ENCODE peak calls at places on chromosome 21, in ten cellular contexts. Z is psoas muscle, W is choroid plexus epithelial cell, F is PC-3, Q is tibial nerve, O is heart right ventricle, V is left ventricle myocardium inferior, N is cardiac fibroblast, G is foreskin fibroblast, H is HL-60. L is an unnamed sample.

GRCh38 chr21:41827951-41828883 is 50.9 kb downstream of the PRDM15 start:
- DNase-seq in N (no peak), V (no peak), Z (no peak), W (no peak), F (no peak), Q (no peak), H (no peak), O (no peak), G (no peak), L (no peak)

GRCh38 chr21:20882462-20883415 is 115.5 kb upstream of the NCAM2 start:
- DNase-seq in Z (no peak), N (peak; percentile 56), H (peak; percentile 31), V (no peak), O (no peak), Q (peak; percentile 46), G (peak; percentile 37), W (peak; percentile 71), F (peak; percentile 64), L (peak; percentile 54)

GRCh38 chr21:38175321-38175720 is 81.5 kb upstream of the KCNJ15 start:
- DNase-seq in G (no peak), O (no peak), V (no peak), F (no peak), W (no peak), H (no peak), Z (no peak), N (peak; percentile 16), Q (no peak), L (no peak)

GRCh38 chr21:46037338-46038325 is 56.1 kb downstream of the COL6A1 start:
- DNase-seq in O (no peak), W (no peak), V (no peak), Q (no peak), H (no peak), F (no peak), Z (no peak), G (no peak), N (no peak), L (no peak)

GRCh38 chr21:42834730-42835191 is 44.6 kb downstream of the WDR4 start:
- DNase-seq in V (no peak), N (no peak), W (no peak), Q (no peak), G (peak; percentile 13), H (no peak), Z (no peak), O (no peak), F (peak; percentile 10), L (no peak)

GRCh38 chr21:32457360-32457840 is 44.9 kb downstream of the EVA1C start:
- DNase-seq in N (peak; percentile 58), F (peak; percentile 67), W (peak; percentile 26), Q (peak; percentile 23), O (peak; percentile 52), H (no peak), G (peak; percentile 56), Z (peak; percentile 58), V (peak; percentile 43), L (no peak)

GRCh38 chr21:32585042-32585710 is at the start of gene TCP10L:
- DNase-seq in H (no peak), W (no peak), N (no peak), F (no peak), G (no peak), V (no peak), O (no peak), Z (no peak), Q (no peak), L (no peak)

GRCh38 chr21:31538821-31539220 is 120.7 kb upstream of the SOD1 start:
- DNase-seq in V (no peak), H (no peak), W (no peak), N (no peak), Z (no peak), O (no peak), F (no peak), Q (no peak), G (no peak), L (no peak)

GRCh38 chr21:32413697-32414578 is 1.4 kb downstream of the EVA1C start:
- DNase-seq in N (peak; percentile 86), G (peak; percentile 49), O (no peak), Z (no peak), V (no peak), H (no peak), Q (peak; percentile 43), W (peak; percentile 47), F (peak; percentile 46), L (peak; percentile 69)

GRCh38 chr21:43196789-43197188 is 28.0 kb downstream of the CRYAA start:
- DNase-seq in W (peak; percentile 39), Q (peak; percentile 23), O (no peak), N (peak; percentile 62), F (peak; percentile 75), H (no peak), Z (peak; percentile 51), V (no peak), G (no peak), L (no peak)

GRCh38 chr21:46401186-46401910 is 57.3 kb upstream of the DIP2A start:
- DNase-seq in V (no peak), W (no peak), H (no peak), N (no peak), F (no peak), Q (no peak), Z (peak; percentile 54), G (no peak), O (no peak), L (no peak)

GRCh38 chr21:38314534-38314933 is 57.7 kb downstream of the KCNJ15 start:
- DNase-seq in N (no peak), V (no peak), O (no peak), W (no peak), H (no peak), Q (no peak), Z (no peak), F (no peak), G (no peak), L (no peak)

GRCh38 chr21:30994917-30995316 is 43.4 kb downstream of the KRTAP19-8 start:
- DNase-seq in V (no peak), G (no peak), O (no peak), Q (no peak), H (no peak), W (no peak), N (no peak), F (no peak), Z (no peak), L (no peak)

GRCh38 chr21:32494946-32495703 is 82.6 kb downstream of the EVA1C start:
- DNase-seq in N (peak; percentile 82), G (peak; percentile 77), Z (no peak), O (no peak), V (no peak), H (no peak), Q (no peak), F (peak; percentile 89), W (peak; percentile 63), L (peak; percentile 76)

GRCh38 chr21:33386222-33386784 is 16.9 kb upstream of the IFNGR2 start:
- DNase-seq in O (no peak), G (no peak), N (no peak), V (no peak), F (peak; percentile 16), W (no peak), Z (no peak), Q (no peak), H (no peak), L (no peak)

GRCh38 chr21:41726058-41726558 is 40.7 kb downstream of the RIPK4 start:
- DNase-seq in G (no peak), O (no peak), Q (no peak), H (no peak), F (no peak), N (no peak), V (no peak), W (no peak), Z (peak; percentile 51), L (no peak)

GRCh38 chr21:46667735-46668380 is 32.4 kb downstream of the PRMT2 start:
- DNase-seq in V (no peak), F (peak; percentile 19), W (peak; percentile 73), O (no peak), H (peak; percentile 11), Z (peak; percentile 39), G (peak; percentile 57), Q (no peak), N (peak; percentile 30), L (peak; percentile 39)

GRCh38 chr21:42681296-42682206 is 28.1 kb downstream of the PDE9A start:
- DNase-seq in W (no peak), G (no peak), H (no peak), Q (no peak), F (no peak), N (no peak), O (no peak), Z (peak; percentile 25), V (no peak), L (no peak)

GRCh38 chr21:45901061-45901690 is 80.4 kb upstream of the COL6A1 start:
- DNase-seq in Z (no peak), H (no peak), O (no peak), V (no peak), Q (no peak), F (no peak), G (no peak), N (no peak), W (no peak), L (no peak)

DNA sequence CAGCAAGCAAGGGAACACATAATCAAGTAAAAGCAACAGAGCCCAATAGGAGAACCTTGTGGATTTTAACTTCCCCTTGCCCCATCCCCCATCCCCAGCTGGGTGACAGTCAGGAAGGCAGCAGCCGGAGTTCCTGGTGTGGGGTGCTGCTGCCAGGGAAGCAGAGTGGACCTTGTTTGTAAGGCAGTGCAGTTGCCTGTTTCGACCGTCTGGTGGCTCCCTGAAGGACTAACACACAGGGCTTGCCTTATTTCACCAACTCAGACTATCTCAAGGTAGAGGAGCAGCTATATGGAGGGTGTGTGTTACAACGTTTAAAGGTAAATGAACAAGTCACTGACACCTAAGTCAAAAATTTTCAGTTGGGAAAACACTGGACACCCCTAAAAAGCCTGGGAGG is 6.6 kb downstream of the KRTAP10-8 start:
- DNase-seq in Q (peak; percentile 25), H (peak; percentile 66), V (peak; percentile 49), F (peak; percentile 22), G (no peak), N (peak; percentile 4), O (peak; percentile 39), Z (peak; percentile 61), W (peak; percentile 28), L (no peak)
- TF ChIP-seq CTCF in Q (no peak), H (no peak), V (peak; percentile 63), F (peak; percentile 47), G (peak; percentile 6), N (peak; percentile 29), O (peak; percentile 32), Z (peak; percentile 17), W (peak; percentile 42), L (peak; percentile 6)

GRCh38 chr21:26167593-26167992 is 3.0 kb downstream of the APP start:
- DNase-seq in F (no peak), V (no peak), G (no peak), H (no peak), Z (no peak), Q (no peak), W (no peak), N (no peak), O (no peak), L (no peak)
- H3K4me3 ChIP-seq in F (peak overlapping the region; percentile 82), V (peak overlapping the region; percentile 95), G (peak overlapping the region; percentile 87), H (peak overlapping the region; percentile 90), Z (peak overlapping the region; percentile 77), Q (peak overlapping the region; percentile 90), W (peak overlapping the region; percentile 22), N (peak overlapping the region; percentile 7), O (peak overlapping the region; percentile 94), L (peak overlapping the region; percentile 20)

GRCh38 chr21:36966066-36966845 is at the start of gene HLCS:
- DNase-seq in Q (peak; percentile 20), N (peak; percentile 72), V (peak; percentile 71), W (peak; percentile 39), O (peak; percentile 43), Z (peak; percentile 81), F (peak; percentile 85), G (peak; percentile 85), H (peak; percentile 36), L (peak; percentile 63)
- TF ChIP-seq CTCF in Q (peak; percentile 45), N (no peak), V (peak; percentile 41), W (peak; percentile 24), O (no peak), Z (peak; percentile 34), F (no peak), G (no peak), H (no peak), L (peak; percentile 13)

GRCh38 chr21:29146726-29147125 is 16.3 kb downstream of the MAP3K7CL start:
- DNase-seq in N (no peak), W (peak; percentile 39), O (no peak), H (no peak), Q (no peak), Z (no peak), V (no peak), F (no peak), G (peak; percentile 17), L (no peak)
- H3K4me3 ChIP-seq in N (no peak overlapping the region), W (no peak overlapping the region), O (no peak overlapping the region), H (no peak overlapping the region), Q (no peak overlapping the region), Z (peak overlapping the region; percentile 53), V (no peak overlapping the region), F (no peak overlapping the region), G (no peak overlapping the region), L (no peak overlapping the region)